ENCODE peak calls at places on chromosome 13, in six cellular contexts. E is gastrocnemius medialis, B is Karpas-422, W is lower leg skin, R is aorta, P is cardiac fibroblast. N is an unnamed sample.

GRCh38 chr13:26420282-26420960 is 137.1 kb upstream of the WASF3 start:
- DNase-seq in E (no peak), B (no peak), W (no peak), R (no peak), P (no peak), N (no peak)

GRCh38 chr13:40453666-40454030 is 212.8 kb downstream of the FOXO1 start:
- DNase-seq in E (no peak), B (no peak), W (no peak), R (no peak), P (no peak), N (no peak)

GRCh38 chr13:106183410-106184128 is 351.9 kb downstream of the EFNB2 start:
- DNase-seq in E (no peak), B (no peak), W (no peak), R (no peak), P (no peak), N (no peak)

GRCh38 chr13:106518535-106518934 is 16.9 kb downstream of the EFNB2 start:
- DNase-seq in E (no peak), B (no peak), W (no peak), R (no peak), P (no peak), N (no peak)

GRCh38 chr13:74191036-74191809 is 57.0 kb upstream of the KLF12 start:
- DNase-seq in E (no peak), B (no peak), W (no peak), R (no peak), P (no peak), N (no peak)

GRCh38 chr13:49218493-49219051 is 1.6 kb upstream of the MLNR start:
- DNase-seq in E (no peak), B (no peak), W (no peak), R (no peak), P (peak; percentile 14), N (no peak)

GRCh38 chr13:77034883-77035282 is 7.9 kb upstream of the FBXL3 start:
- DNase-seq in E (no peak), B (no peak), W (no peak), R (no peak), P (no peak), N (no peak)

GRCh38 chr13:20125129-20125782 is 35.6 kb downstream of the GJA3 start:
- DNase-seq in E (no peak), B (no peak), W (no peak), R (no peak), P (peak; percentile 81), N (no peak)

GRCh38 chr13:48731957-48732569 is 78.3 kb downstream of the CYSLTR2 start:
- DNase-seq in E (no peak), B (peak; percentile 93), W (no peak), R (peak; percentile 56), P (peak; percentile 42), N (no peak)

GRCh38 chr13:21243843-21244184 is 67.4 kb downstream of the MRPL57 start:
- DNase-seq in E (no peak), B (no peak), W (no peak), R (no peak), P (no peak), N (no peak)

GRCh38 chr13:49933511-49933910 is 2.6 kb downstream of the SPRYD7 start:
- DNase-seq in E (no peak), B (no peak), W (no peak), R (no peak), P (no peak), N (no peak)

GRCh38 chr13:85665286-85665685 is 133.9 kb downstream of the SLITRK6 start:
- DNase-seq in E (no peak), B (no peak), W (no peak), R (no peak), P (no peak), N (no peak)

GRCh38 chr13:101398920-101399319 is 17.4 kb downstream of the NALCN start:
- DNase-seq in E (no peak), B (no peak), W (no peak), R (no peak), P (no peak), N (no peak)

GRCh38 chr13:47112900-47113299 is 216.0 kb upstream of the HTR2A start:
- DNase-seq in E (no peak), B (no peak), W (no peak), R (no peak), P (no peak), N (no peak)
- H3K4me3 ChIP-seq in E (no peak overlapping the region), B (no peak overlapping the region), W (no peak overlapping the region), R (no peak overlapping the region), P (no peak overlapping the region), N (no peak overlapping the region)

GRCh38 chr13:43876366-43876765 is 3.2 kb downstream of the CCDC122 start:
- DNase-seq in E (no peak), B (no peak), W (no peak), R (no peak), P (no peak), N (no peak)

GRCh38 chr13:43880451-43880850 is 747 bp downstream of the LACC1 start:
- DNase-seq in E (no peak), B (no peak), W (no peak), R (no peak), P (no peak), N (no peak)

GRCh38 chr13:43878897-43879322 is 630 bp downstream of the CCDC122 start:
- DNase-seq in E (peak; percentile 72), B (peak; percentile 48), W (peak; percentile 70), R (peak; percentile 92), P (peak; percentile 79), N (peak; percentile 80)

GRCh38 chr13:43879323-43880181 is at the start of the genes CCDC122 and LACC1:
- DNase-seq in E (peak; percentile 64), B (peak; percentile 80), W (peak; percentile 72), R (peak; percentile 94), P (peak; percentile 86), N (peak; percentile 78)

DNA sequence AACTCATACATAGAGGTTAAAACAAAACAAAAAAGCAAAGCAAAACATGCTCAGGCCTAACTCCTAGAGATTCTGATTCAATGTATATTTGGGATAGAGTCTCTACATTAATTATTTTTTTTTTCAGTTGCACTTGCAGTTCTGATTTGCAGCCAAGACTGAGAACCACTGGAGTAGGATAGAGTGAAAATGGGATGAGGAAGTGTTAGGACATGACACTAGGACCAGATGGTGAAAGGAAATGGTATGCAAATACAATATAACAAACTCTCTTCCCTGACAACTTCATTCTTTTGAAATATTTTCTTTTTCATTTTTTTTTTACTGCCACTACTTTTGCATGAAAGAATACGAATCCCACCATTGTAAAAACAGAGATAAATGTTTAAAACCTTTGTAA is 1.8 kb downstream of the CCDC122 start:
- DNase-seq in E (no peak), B (no peak), W (no peak), R (no peak), P (no peak), N (no peak)
- H3K4me3 ChIP-seq in E (no peak overlapping the region), B (peak overlapping the region; percentile 76), W (no peak overlapping the region), R (no peak overlapping the region), P (no peak overlapping the region), N (no peak overlapping the region)

DNA sequence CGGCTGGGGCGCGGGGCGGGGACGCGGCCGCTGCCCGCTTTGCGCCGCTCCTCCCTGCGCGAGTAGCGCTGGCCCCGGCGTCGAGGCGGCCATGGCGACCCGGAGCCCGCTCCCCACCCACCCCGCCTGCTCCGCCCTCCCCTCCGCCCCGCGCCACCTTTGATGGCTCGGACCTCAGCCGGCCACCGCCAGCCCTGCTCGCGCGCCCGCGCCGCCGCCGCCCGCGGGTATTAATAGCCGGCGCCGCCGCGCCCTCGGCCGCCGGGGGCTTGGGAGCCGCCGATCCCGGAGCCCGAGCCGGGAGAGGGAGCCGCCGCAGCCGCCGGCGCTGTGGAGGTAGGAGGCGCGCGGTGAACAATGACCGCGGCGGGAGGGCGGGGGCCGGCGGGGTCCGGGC is 261 bp downstream of the FARP1 start:
- DNase-seq in E (peak; percentile 12), B (no peak), W (no peak), R (peak; percentile 57), P (no peak), N (peak; percentile 49)
- H3K4me3 ChIP-seq in E (peak overlapping the region; percentile 61), B (no peak overlapping the region), W (peak overlapping the region; percentile 66), R (peak overlapping the region; percentile 95), P (peak overlapping the region; percentile 62), N (peak overlapping the region; percentile 73)

DNA sequence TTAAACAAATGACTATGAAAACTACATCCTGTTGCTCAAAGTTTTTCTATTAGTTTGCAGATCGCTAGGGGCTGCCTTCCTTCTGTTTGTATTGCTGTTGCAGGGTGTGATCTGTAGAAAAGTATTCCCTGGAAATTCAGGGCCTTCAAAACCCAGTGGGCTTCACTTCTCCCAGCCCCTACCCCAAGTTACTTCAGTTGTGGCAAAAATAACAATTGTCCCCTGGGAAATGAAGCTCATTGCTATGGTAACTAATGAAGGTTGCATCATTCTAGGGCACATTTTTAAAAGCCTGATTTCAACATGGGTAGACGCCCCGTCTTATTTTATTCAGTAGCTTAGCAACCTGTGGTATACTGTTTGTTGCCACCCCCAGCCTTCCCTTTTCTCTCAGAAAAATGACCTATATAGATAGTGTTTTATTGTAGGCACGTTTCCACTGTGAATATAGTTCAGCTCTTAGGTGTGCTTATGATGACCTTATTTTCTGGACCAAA is 60.9 kb downstream of the WDFY2 start:
- DNase-seq in E (no peak), B (peak; percentile 78), W (no peak), R (no peak), P (peak; percentile 93), N (no peak)
- H3K4me3 ChIP-seq in E (no peak overlapping the region), B (peak overlapping the region; percentile 18), W (no peak overlapping the region), R (no peak overlapping the region), P (no peak overlapping the region), N (no peak overlapping the region)

GRCh38 chr13:22877421-22877820 is 303.4 kb upstream of the SGCG start:
- DNase-seq in E (no peak), B (no peak), W (no peak), R (no peak), P (no peak), N (no peak)

GRCh38 chr13:22883262-22883840 is 297.4 kb upstream of the SGCG start:
- DNase-seq in E (no peak), B (peak; percentile 57), W (no peak), R (no peak), P (no peak), N (no peak)

GRCh38 chr13:22883961-22884360 is 296.8 kb upstream of the SGCG start:
- DNase-seq in E (no peak), B (no peak), W (no peak), R (no peak), P (no peak), N (no peak)

GRCh38 chr13:22880756-22881701 is 299.8 kb upstream of the SGCG start:
- DNase-seq in E (no peak), B (no peak), W (no peak), R (no peak), P (no peak), N (no peak)
- H3K4me3 ChIP-seq in E (no peak overlapping the region), B (no peak overlapping the region), W (no peak overlapping the region), R (no peak overlapping the region), P (no peak overlapping the region), N (no peak overlapping the region)

DNA sequence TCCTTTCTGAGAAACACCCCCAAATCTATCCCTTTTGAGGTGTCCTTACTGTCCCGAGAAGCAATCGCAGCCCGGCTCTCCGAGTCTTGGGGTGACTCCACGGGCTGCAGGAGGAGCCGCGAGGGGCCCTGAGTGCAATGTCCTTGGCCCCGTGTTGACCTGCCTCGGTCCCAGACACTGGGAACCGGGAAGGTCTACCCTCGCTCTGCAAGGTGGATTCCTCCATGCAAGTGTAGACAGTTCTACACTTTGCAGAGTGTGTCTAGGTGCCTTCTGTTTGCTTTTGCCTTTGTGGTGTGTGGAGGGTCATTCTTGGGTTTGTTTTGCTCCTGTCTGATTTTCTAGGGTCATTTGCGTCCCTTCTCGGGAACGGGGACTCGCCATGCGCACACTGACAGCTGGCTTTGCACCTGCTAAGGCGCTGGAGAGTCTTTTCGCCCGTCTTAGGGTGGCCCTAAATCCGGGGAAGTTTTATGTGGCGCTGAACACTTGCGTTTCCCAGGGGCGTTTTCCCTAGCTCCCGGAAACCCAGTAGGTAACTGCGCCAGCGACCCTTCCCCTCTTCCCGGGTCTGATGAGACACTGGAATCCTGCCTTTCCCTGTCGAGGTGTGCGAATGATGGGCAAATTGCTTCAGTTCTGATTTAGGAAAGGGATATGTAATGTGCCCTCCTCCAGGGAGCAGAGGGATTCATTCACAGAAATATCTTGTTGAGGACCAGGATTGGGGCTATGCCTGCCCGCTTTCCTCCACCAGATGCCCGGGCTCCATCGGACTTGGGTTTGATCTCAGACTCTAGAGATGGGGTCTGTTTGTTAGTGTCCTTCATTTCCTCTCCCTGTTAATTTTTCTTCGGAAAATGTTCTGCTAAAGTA is 755 bp downstream of the SERTM1 start:
- DNase-seq in E (no peak), B (peak; percentile 2), W (no peak), R (no peak), P (no peak), N (no peak)
- H3K4me3 ChIP-seq in E (peak overlapping the region; percentile 31), B (no peak overlapping the region), W (no peak overlapping the region), R (no peak overlapping the region), P (peak overlapping the region; percentile 34), N (no peak overlapping the region)